ENCODE peak calls at places on chromosomes 7 and 10, in nine cellular contexts. Y, N, E, J, M, D, S, P and H are unnamed samples. For H3K4me1, the result is how much of the 10 kb centered on the place peaks cover.

GRCh38 chr7:145902123-145902522 is 214.5 kb upstream of the CNTNAP2 start:
- DNase-seq in Y (peak), N (no peak), E (no peak), J (no peak), M (no peak), D (peak), S (no peak), P (no peak), H (no peak)

GRCh38 chr10:13528875-13529713 is at the start of gene BEND7:
- DNase-seq in Y (peak), N (peak), E (no peak), J (peak), M (peak), D (peak), S (peak), P (peak), H (no peak)

GRCh38 chr10:87804939-87805569 is 13.0 kb downstream of the ATAD1 start:
- DNase-seq in Y (no peak), N (no peak), E (no peak), J (peak), M (no peak), D (no peak), S (no peak), P (no peak), H (no peak)

GRCh38 chr7:104985259-104985617 is 28.8 kb upstream of the KMT2E start:
- DNase-seq in Y (no peak), N (no peak), E (no peak), J (no peak), M (no peak), D (no peak), S (no peak), P (no peak), H (no peak)

GRCh38 chr7:7321681-7322080 is 139.3 kb downstream of the C1GALT1 start:
- DNase-seq in Y (no peak), N (peak), E (no peak), J (peak), M (no peak), D (no peak), S (no peak), P (no peak), H (peak)

GRCh38 chr7:13581097-13581496 is 408.4 kb downstream of the ETV1 start:
- DNase-seq in Y (no peak), N (no peak), E (no peak), J (no peak), M (no peak), D (no peak), S (no peak), P (no peak), H (no peak)

GRCh38 chr10:75019360-75019759 is 92.1 kb upstream of the SAMD8 start:
- DNase-seq in Y (no peak), N (no peak), E (no peak), J (peak), M (no peak), D (no peak), S (peak), P (no peak), H (no peak)

GRCh38 chr7:17916786-17917185 is 23.5 kb downstream of the SNX13 start:
- DNase-seq in Y (no peak), N (no peak), E (no peak), J (no peak), M (no peak), D (no peak), S (no peak), P (no peak), H (no peak)

GRCh38 chr7:1046722-1047679 is 2.7 kb downstream of the GPR146 start:
- DNase-seq in Y (no peak), N (peak), E (no peak), J (peak), M (no peak), D (no peak), S (no peak), P (no peak), H (peak)

GRCh38 chr7:84088669-84089278 is 105.8 kb downstream of the SEMA3A start:
- DNase-seq in Y (no peak), N (no peak), E (no peak), J (no peak), M (no peak), D (no peak), S (no peak), P (no peak), H (no peak)

GRCh38 chr10:69224862-69225657 is 4.9 kb downstream of the HKDC1 start:
- DNase-seq in Y (no peak), N (no peak), E (no peak), J (peak), M (no peak), D (no peak), S (peak), P (no peak), H (no peak)

GRCh38 chr10:60955321-60955720 is 11.3 kb upstream of the RHOBTB1 start:
- DNase-seq in Y (no peak), N (no peak), E (no peak), J (no peak), M (no peak), D (no peak), S (no peak), P (no peak), H (no peak)

GRCh38 chr7:129952164-129952652 is 552 bp downstream of the UBE2H start:
- DNase-seq in Y (peak), N (peak), E (no peak), J (peak), M (peak), D (peak), S (peak), P (peak), H (no peak)

GRCh38 chr10:36191009-36191408 is 548.9 kb upstream of the FZD8 start:
- DNase-seq in Y (peak), N (no peak), E (no peak), J (no peak), M (no peak), D (no peak), S (no peak), P (no peak), H (no peak)

GRCh38 chr7:101972627-101973026 is 155.2 kb downstream of the CUX1 start:
- DNase-seq in Y (no peak), N (no peak), E (no peak), J (no peak), M (no peak), D (no peak), S (no peak), P (no peak), H (peak)

GRCh38 chr7:120521761-120522737 is 249.1 kb downstream of the KCND2 start:
- DNase-seq in Y (peak), N (no peak), E (no peak), J (peak), M (no peak), D (peak), S (no peak), P (no peak), H (no peak)

GRCh38 chr7:75646551-75647102 is 92.1 kb downstream of the HIP1 start:
- DNase-seq in Y (no peak), N (no peak), E (no peak), J (no peak), M (no peak), D (no peak), S (no peak), P (no peak), H (no peak)

GRCh38 chr10:7529638-7530037 is 118.8 kb upstream of the SFMBT2 start:
- DNase-seq in Y (peak), N (no peak), E (no peak), J (peak), M (no peak), D (peak), S (no peak), P (no peak), H (no peak)

GRCh38 chr7:12389089-12389700 is 14.5 kb downstream of the VWDE start:
- DNase-seq in Y (peak), N (peak), E (no peak), J (peak), M (no peak), D (peak), S (peak), P (no peak), H (no peak)

GRCh38 chr7:107194051-107194450 is 25.2 kb downstream of the HBP1 start:
- DNase-seq in Y (no peak), N (no peak), E (no peak), J (peak), M (no peak), D (no peak), S (no peak), P (no peak), H (no peak)

GRCh38 chr7:47327306-47327697 is 254.6 kb downstream of the TNS3 start:
- DNase-seq in Y (no peak), N (no peak), E (no peak), J (no peak), M (no peak), D (no peak), S (no peak), P (no peak), H (no peak)

GRCh38 chr10:76581685-76582084 is 1055.9 kb downstream of the KCNMA1 start:
- DNase-seq in Y (no peak), N (no peak), E (no peak), J (peak), M (no peak), D (no peak), S (no peak), P (no peak), H (no peak)

GRCh38 chr7:128444242-128444641 is 11.4 kb upstream of the HILPDA start:
- DNase-seq in Y (no peak), N (peak), E (no peak), J (no peak), M (no peak), D (no peak), S (peak), P (no peak), H (no peak)

GRCh38 chr10:101072923-101073322 is 11.1 kb downstream of the KAZALD1 start:
- DNase-seq in Y (no peak), N (no peak), E (no peak), J (no peak), M (no peak), D (no peak), S (no peak), P (no peak), H (no peak)

GRCh38 chr10:69124558-69125121 is 662 bp downstream of the VPS26A start:
- DNase-seq in Y (peak), N (peak), E (no peak), J (peak), M (peak), D (peak), S (peak), P (peak), H (peak)

GRCh38 chr7:157299613-157300405 is 37.0 kb upstream of the DNAJB6 start:
- DNase-seq in Y (peak), N (no peak), E (no peak), J (peak), M (no peak), D (no peak), S (no peak), P (no peak), H (peak)

GRCh38 chr7:25951414-25952276 is 200.4 kb upstream of the NFE2L3 start:
- DNase-seq in Y (peak), N (peak), E (no peak), J (no peak), M (no peak), D (peak), S (peak), P (peak), H (no peak)

GRCh38 chr7:132709971-132710567 is 133.8 kb upstream of the PLXNA4 start:
- DNase-seq in Y (peak), N (no peak), E (no peak), J (peak), M (no peak), D (peak), S (no peak), P (no peak), H (no peak)

GRCh38 chr7:131546583-131547111 is 9.8 kb downstream of the PODXL start:
- DNase-seq in Y (peak), N (no peak), E (no peak), J (peak), M (no peak), D (peak), S (no peak), P (no peak), H (peak)

GRCh38 chr10:93221171-93221496 is 147.4 kb downstream of the CYP26A1 start:
- DNase-seq in Y (no peak), N (no peak), E (peak), J (no peak), M (no peak), D (no peak), S (no peak), P (no peak), H (no peak)

GRCh38 chr7:55191926-55192692 is 173.0 kb upstream of the LANCL2 start:
- DNase-seq in Y (peak), N (no peak), E (peak), J (no peak), M (no peak), D (no peak), S (no peak), P (peak), H (no peak)

DNA sequence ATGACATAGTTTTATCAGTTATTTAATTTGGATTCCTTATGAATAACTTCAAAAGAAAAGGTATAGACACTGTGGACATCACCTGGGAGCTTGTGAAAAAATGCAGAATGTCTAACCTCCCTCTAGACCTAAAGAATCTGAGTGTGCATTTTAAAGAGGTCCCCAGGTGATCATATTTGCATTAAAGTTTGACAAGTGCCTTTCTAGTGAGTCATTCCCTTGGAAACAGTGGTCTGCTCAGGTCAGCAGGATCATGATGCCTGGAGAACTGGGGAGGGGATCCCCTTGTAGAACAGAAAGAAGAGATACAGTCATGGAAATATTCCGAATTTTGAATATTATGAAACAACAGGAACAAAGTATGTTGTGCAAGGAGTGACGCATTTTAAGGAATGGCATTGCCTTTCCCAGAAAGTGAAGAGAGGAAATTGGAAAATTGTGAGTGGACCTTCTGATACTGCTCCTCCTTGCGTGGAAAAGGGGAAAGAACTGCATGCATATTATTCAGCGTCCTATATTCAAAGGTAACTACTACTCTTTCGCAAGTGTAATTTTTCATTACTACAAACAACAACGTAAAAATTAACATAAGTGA is 4.6 kb downstream of the STEAP2 start:
- DNase-seq in Y (peak), N (no peak), E (no peak), J (peak), M (no peak), D (no peak), S (no peak), P (no peak), H (no peak)
- H3K4me1 ChIP-seq in Y (under half), N (under half), E (under half), J (under half), M (under half), D (under half), S (under half), P (under half), H (under half)

DNA sequence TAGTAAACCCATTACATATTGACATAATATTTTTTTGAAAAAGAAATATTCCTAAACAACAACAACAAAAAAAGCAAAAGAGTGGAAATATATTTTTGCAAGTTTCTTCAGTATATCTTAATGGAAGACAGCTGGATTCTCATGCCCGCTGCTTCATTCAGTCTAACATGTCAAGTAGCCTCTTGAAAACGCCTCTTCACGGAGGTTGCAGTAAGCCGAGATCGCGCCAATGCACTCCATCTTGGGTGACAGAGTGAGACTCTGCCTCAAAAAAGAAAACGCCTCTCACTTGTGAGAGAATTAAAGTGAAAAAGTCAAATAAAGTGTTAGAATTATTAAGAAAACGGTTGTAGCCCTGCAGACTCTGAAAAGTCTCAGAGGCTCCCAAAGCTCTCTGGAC is 1.3 kb downstream of the CUTC start:
- DNase-seq in Y (no peak), N (no peak), E (no peak), J (no peak), M (no peak), D (peak), S (no peak), P (no peak), H (no peak)
- TF ChIP-seq CTCF in Y (no peak), N (no peak), E (no peak), J (no peak), M (no peak), D (no peak), S (no peak), P (no peak), H (no peak)

GRCh38 chr10:78212786-78213175 is 179.1 kb downstream of the RPS24 start:
- DNase-seq in Y (no peak), N (no peak), E (no peak), J (no peak), M (no peak), D (no peak), S (no peak), P (no peak), H (no peak)

GRCh38 chr10:78214931-78215330 is 181.3 kb downstream of the RPS24 start:
- DNase-seq in Y (no peak), N (no peak), E (no peak), J (no peak), M (no peak), D (no peak), S (no peak), P (no peak), H (no peak)

GRCh38 chr10:78218833-78219490 is 185.3 kb downstream of the RPS24 start:
- DNase-seq in Y (no peak), N (no peak), E (no peak), J (no peak), M (no peak), D (no peak), S (no peak), P (no peak), H (no peak)

GRCh38 chr10:78212134-78212785 is 178.6 kb downstream of the RPS24 start:
- DNase-seq in Y (no peak), N (no peak), E (no peak), J (peak), M (no peak), D (no peak), S (no peak), P (no peak), H (no peak)

GRCh38 chr10:78215645-78216044 is 182.0 kb downstream of the RPS24 start:
- DNase-seq in Y (no peak), N (peak), E (no peak), J (no peak), M (no peak), D (no peak), S (no peak), P (no peak), H (no peak)
- H3K27ac ChIP-seq in Y (no peak), N (no peak), E (peak), J (no peak), M (no peak), D (no peak), S (no peak), P (no peak), H (peak)

GRCh38 chr10:102615361-102615760 is 28.9 kb upstream of the TRIM8 start:
- DNase-seq in Y (peak), N (no peak), E (no peak), J (no peak), M (peak), D (peak), S (no peak), P (no peak), H (no peak)

GRCh38 chr10:102616071-102616770 is 28.1 kb upstream of the TRIM8 start:
- DNase-seq in Y (no peak), N (peak), E (no peak), J (no peak), M (peak), D (no peak), S (no peak), P (no peak), H (no peak)

GRCh38 chr10:102613761-102614160 is 30.5 kb upstream of the TRIM8 start:
- DNase-seq in Y (no peak), N (no peak), E (no peak), J (no peak), M (peak), D (no peak), S (no peak), P (no peak), H (peak)

GRCh38 chr10:102613286-102613685 is 31.0 kb upstream of the TRIM8 start:
- DNase-seq in Y (no peak), N (no peak), E (no peak), J (no peak), M (peak), D (no peak), S (no peak), P (no peak), H (no peak)

DNA sequence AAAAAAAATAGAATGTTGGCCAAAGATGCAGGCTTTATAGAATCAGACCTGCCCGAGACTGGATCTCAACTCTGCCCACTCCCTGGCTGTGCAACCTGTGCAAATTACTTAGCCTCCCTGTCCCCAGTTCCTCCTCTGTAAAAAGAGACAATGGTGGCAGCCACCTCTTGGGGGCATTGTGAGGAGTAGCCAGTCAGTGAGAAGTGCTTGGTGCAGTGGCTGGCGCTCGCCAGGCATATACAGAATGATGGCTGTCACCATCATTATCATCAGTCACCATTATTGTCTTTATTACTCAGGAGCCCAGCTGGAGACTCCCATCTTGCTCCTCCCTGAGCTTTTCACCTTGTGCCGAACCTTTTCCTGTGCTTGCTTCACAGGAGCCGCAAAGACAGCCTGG is 29.4 kb upstream of the TRIM8 start:
- DNase-seq in Y (no peak), N (no peak), E (no peak), J (no peak), M (peak), D (no peak), S (no peak), P (no peak), H (no peak)
- H3K4me1 ChIP-seq in Y (under half), N (under half), E (half or more), J (under half), M (under half), D (under half), S (under half), P (under half), H (under half)

DNA sequence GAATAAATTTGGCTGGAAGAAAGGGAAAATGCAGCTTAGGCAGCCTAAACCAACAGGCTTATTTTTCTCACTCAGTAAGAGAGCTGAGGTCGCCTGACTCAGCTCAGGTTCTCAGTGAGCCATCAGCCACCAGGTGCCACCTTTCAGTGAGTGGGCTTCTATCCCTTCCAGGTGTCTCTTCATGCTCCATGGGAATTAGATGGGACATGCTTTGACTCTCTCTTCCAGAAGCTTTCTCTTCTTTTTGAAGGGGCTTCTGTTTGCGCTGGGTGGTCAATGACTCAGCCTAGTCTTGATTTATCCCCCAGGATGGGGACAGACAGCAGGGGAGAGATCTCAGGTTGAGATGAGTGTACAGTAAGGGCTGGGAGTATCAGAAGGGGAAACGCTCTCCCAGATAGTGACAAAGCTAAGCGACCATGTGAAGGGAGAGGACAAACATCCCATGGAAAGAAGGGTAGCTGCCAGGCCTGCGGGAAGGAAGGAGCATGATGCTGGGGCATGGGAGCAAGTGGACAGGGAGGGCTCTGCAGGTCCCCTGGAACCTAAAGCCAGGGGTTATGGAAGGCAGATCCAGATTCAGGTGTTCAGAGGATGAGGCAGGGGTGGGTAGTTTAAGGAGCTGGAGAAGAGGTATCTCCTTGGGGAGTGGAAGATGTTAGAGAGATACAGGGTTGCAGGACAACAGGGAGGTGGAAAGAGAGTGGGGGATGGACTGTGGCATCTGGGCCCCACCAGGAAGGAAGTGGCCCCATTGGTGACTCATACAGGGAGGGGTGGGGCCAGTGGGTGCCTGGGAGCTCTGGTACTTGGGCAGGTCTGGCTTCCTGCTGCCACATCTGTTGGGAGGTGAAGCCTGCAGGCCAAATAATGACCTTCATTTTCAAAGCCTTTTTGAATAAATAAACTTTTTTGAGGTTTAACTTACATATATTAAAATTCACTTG is 32.5 kb downstream of the OGDH start:
- DNase-seq in Y (peak), N (peak), E (no peak), J (peak), M (peak), D (no peak), S (peak), P (peak), H (peak)
- TF ChIP-seq CTCF in Y (no peak), N (no peak), E (no peak), J (no peak), M (no peak), D (no peak), S (peak), P (peak), H (peak)

GRCh38 chr10:104037261-104037951 is 48.3 kb downstream of the COL17A1 start:
- DNase-seq in Y (no peak), N (no peak), E (peak), J (no peak), M (no peak), D (no peak), S (no peak), P (no peak), H (no peak)
- H3K27ac ChIP-seq in Y (no peak), N (no peak), E (no peak), J (no peak), M (no peak), D (no peak), S (no peak), P (no peak), H (no peak)